ENCODE peak calls at places on chromosome 5, in six cellular contexts. A is H9, Y is MM.1S, Z is A673, L is coronary artery, V is ovary. X is an unnamed sample.

GRCh38 chr5:33507426-33507825 is 66.7 kb downstream of the TARS1 start:
- DNase-seq in A (no peak), Y (no peak), Z (no peak), L (no peak), V (no peak), X (no peak)

GRCh38 chr5:112742424-112742823 is 4.7 kb downstream of the APC start:
- DNase-seq in A (no peak), Y (no peak), Z (peak; percentile 58), L (no peak), V (no peak), X (no peak)

GRCh38 chr5:91282210-91282609 is 100.9 kb downstream of the ARRDC3 start:
- DNase-seq in A (no peak), Y (no peak), Z (no peak), L (no peak), V (no peak), X (no peak)

GRCh38 chr5:61431923-61432620 is 100.0 kb downstream of the ZSWIM6 start:
- DNase-seq in A (no peak), Y (no peak), Z (no peak), L (no peak), V (no peak), X (no peak)

GRCh38 chr5:57754616-57755015 is 272.0 kb upstream of the ACTBL2 start:
- DNase-seq in A (no peak), Y (no peak), Z (no peak), L (no peak), V (no peak), X (no peak)

GRCh38 chr5:150783422-150783928 is 4.9 kb downstream of the SMIM3 start:
- DNase-seq in A (peak; percentile 84), Y (no peak), Z (peak; percentile 93), L (no peak), V (peak; percentile 50), X (peak; percentile 89)

GRCh38 chr5:50853151-50853550 is 186.7 kb downstream of the PARP8 start:
- DNase-seq in A (no peak), Y (peak; percentile 83), Z (no peak), L (no peak), V (no peak), X (no peak)

GRCh38 chr5:154086641-154087040 is 47.9 kb downstream of the MFAP3 start:
- DNase-seq in A (no peak), Y (peak; percentile 44), Z (no peak), L (no peak), V (no peak), X (no peak)

GRCh38 chr5:11724947-11725346 is 179.3 kb downstream of the CTNND2 start:
- DNase-seq in A (no peak), Y (no peak), Z (no peak), L (no peak), V (no peak), X (no peak)

GRCh38 chr5:170434953-170435605 is 45.9 kb upstream of the KCNMB1 start:
- DNase-seq in A (peak; percentile 82), Y (peak; percentile 33), Z (peak; percentile 43), L (peak; percentile 72), V (peak; percentile 67), X (peak; percentile 53)

GRCh38 chr5:102481044-102481715 is 17.6 kb downstream of the SLCO6A1 start:
- DNase-seq in A (no peak), Y (peak; percentile 71), Z (no peak), L (no peak), V (no peak), X (no peak)

GRCh38 chr5:83586874-83587776 is 115.6 kb downstream of the VCAN start:
- DNase-seq in A (no peak), Y (no peak), Z (peak; percentile 9), L (no peak), V (no peak), X (no peak)

GRCh38 chr5:57386958-57387357 is 95.7 kb downstream of the ACTBL2 start:
- DNase-seq in A (no peak), Y (no peak), Z (peak; percentile 15), L (no peak), V (no peak), X (no peak)

GRCh38 chr5:135486679-135487395 is 34.7 kb upstream of the TIFAB start:
- DNase-seq in A (no peak), Y (no peak), Z (no peak), L (no peak), V (no peak), X (no peak)

GRCh38 chr5:132265336-132266030 is 8.0 kb downstream of the PDLIM4 start:
- DNase-seq in A (peak; percentile 28), Y (no peak), Z (peak; percentile 38), L (peak; percentile 88), V (peak; percentile 61), X (no peak)

GRCh38 chr5:69083412-69083811 is 10.4 kb upstream of the SLC30A5 start:
- DNase-seq in A (peak; percentile 75), Y (no peak), Z (peak; percentile 54), L (no peak), V (no peak), X (no peak)

GRCh38 chr5:147407094-147407681 is 102.7 kb downstream of the DPYSL3 start:
- DNase-seq in A (no peak), Y (no peak), Z (no peak), L (peak; percentile 81), V (no peak), X (no peak)

GRCh38 chr5:150159741-150160179 is 4.1 kb upstream of the PDGFRB start:
- DNase-seq in A (no peak), Y (no peak), Z (peak; percentile 86), L (no peak), V (peak; percentile 77), X (no peak)

GRCh38 chr5:132528866-132529634 is 14.3 kb downstream of the IL5 start:
- DNase-seq in A (no peak), Y (no peak), Z (no peak), L (no peak), V (no peak), X (no peak)

GRCh38 chr5:54007822-54008777 is 302.3 kb downstream of the ARL15 start:
- DNase-seq in A (no peak), Y (no peak), Z (no peak), L (no peak), V (no peak), X (no peak)

GRCh38 chr5:3428355-3428754 is 167.3 kb upstream of the IRX1 start:
- DNase-seq in A (peak; percentile 54), Y (no peak), Z (no peak), L (no peak), V (no peak), X (no peak)

GRCh38 chr5:74384851-74385250 is 255.7 kb downstream of the ENC1 start:
- DNase-seq in A (no peak), Y (no peak), Z (peak; percentile 84), L (no peak), V (no peak), X (no peak)

GRCh38 chr5:38535281-38535750 is 21.1 kb downstream of the LIFR start:
- DNase-seq in A (no peak), Y (no peak), Z (no peak), L (no peak), V (no peak), X (no peak)

GRCh38 chr5:79560774-79561524 is 47.0 kb upstream of the HOMER1 start:
- DNase-seq in A (no peak), Y (peak; percentile 79), Z (no peak), L (no peak), V (no peak), X (no peak)

GRCh38 chr5:135824541-135825041 is 9.9 kb upstream of the SLC25A48 start:
- DNase-seq in A (no peak), Y (no peak), Z (no peak), L (peak; percentile 52), V (no peak), X (no peak)

GRCh38 chr5:119435436-119436132 is 16.7 kb upstream of the HSD17B4 start:
- DNase-seq in A (peak; percentile 87), Y (peak; percentile 47), Z (peak; percentile 72), L (no peak), V (no peak), X (peak; percentile 40)

GRCh38 chr5:116492776-116493175 is 81.8 kb downstream of the SEMA6A start:
- DNase-seq in A (no peak), Y (no peak), Z (no peak), L (no peak), V (no peak), X (no peak)

GRCh38 chr5:45796959-45797553 is 100.9 kb upstream of the HCN1 start:
- DNase-seq in A (no peak), Y (no peak), Z (peak; percentile 15), L (no peak), V (no peak), X (no peak)

GRCh38 chr5:45795458-45795857 is 99.3 kb upstream of the HCN1 start:
- DNase-seq in A (no peak), Y (no peak), Z (no peak), L (no peak), V (no peak), X (no peak)

GRCh38 chr5:45799388-45799787 is 103.2 kb upstream of the HCN1 start:
- DNase-seq in A (no peak), Y (no peak), Z (no peak), L (no peak), V (no peak), X (no peak)

GRCh38 chr5:45793638-45794532 is 97.7 kb upstream of the HCN1 start:
- DNase-seq in A (no peak), Y (peak; percentile 88), Z (no peak), L (no peak), V (no peak), X (no peak)
- H3K27ac ChIP-seq in A (no peak overlapping the region), Y (peak overlapping the region; percentile 70), Z (no peak overlapping the region), L (no peak overlapping the region), V (no peak overlapping the region), X (no peak overlapping the region)

DNA sequence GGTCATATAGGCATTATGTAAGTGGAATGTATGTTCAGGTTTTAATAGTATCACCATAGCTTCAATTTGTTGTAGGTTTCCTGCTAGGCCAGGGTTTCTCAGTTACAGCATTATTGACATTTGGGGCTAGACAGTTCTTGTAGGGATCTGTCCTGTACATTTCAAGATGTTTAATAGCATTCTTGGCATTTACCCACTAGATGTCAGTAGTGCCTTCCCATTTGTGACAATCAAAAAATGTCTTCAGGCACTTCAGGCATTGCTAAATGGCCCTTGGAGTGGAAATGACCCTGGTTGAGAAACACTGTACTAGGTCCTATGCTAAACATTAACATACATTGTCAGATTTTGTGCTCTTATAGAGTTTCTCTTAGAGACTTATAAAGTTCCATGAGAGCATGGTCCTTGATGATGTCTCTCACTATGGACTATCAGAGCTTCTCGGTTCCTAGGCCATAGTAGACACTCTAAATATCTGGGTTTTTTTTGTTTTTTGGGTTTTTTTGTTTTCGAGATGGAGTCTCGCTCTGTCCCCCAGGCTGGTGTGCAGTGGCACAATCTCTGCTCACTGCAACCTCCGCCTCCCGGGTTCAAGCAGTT is 1.4 kb downstream of the KIF20A start:
- DNase-seq in A (no peak), Y (peak; percentile 78), Z (peak; percentile 89), L (no peak), V (no peak), X (peak; percentile 81)
- H3K27ac ChIP-seq in A (no peak overlapping the region), Y (no peak overlapping the region), Z (no peak overlapping the region), L (no peak overlapping the region), V (no peak overlapping the region), X (no peak overlapping the region)

GRCh38 chr5:179620293-179620692 is 3.2 kb downstream of the HNRNPH1 start:
- DNase-seq in A (no peak), Y (no peak), Z (no peak), L (no peak), V (no peak), X (no peak)
- H3K27ac ChIP-seq in A (no peak overlapping the region), Y (no peak overlapping the region), Z (no peak overlapping the region), L (peak overlapping the region; percentile 90), V (no peak overlapping the region), X (peak overlapping the region; percentile 98)

GRCh38 chr5:140566665-140567064 is 2.0 kb downstream of the SLC35A4 start:
- DNase-seq in A (no peak), Y (no peak), Z (no peak), L (no peak), V (no peak), X (no peak)
- H3K27ac ChIP-seq in A (no peak overlapping the region), Y (no peak overlapping the region), Z (no peak overlapping the region), L (no peak overlapping the region), V (no peak overlapping the region), X (no peak overlapping the region)

GRCh38 chr5:100175346-100175745 is 359.8 kb upstream of the FAM174A start:
- DNase-seq in A (no peak), Y (no peak), Z (no peak), L (no peak), V (no peak), X (no peak)
- H3K27ac ChIP-seq in A (no peak overlapping the region), Y (no peak overlapping the region), Z (no peak overlapping the region), L (no peak overlapping the region), V (no peak overlapping the region), X (no peak overlapping the region)